ENCODE peak calls at places on chromosomes 2 and 18, in four cellular contexts. One of them, this sample, is unnamed.
A peak's percentile ranks its signal among the peaks of the same experiment; 100 is the strongest.

GRCh38 chr2:233979748-233980147 is 62.6 kb downstream of the TRPM8 start:
- DNase-seq in coronary artery: no peak
- DNase-seq in SW 1271: peak; percentile 4
- DNase-seq in upper lobe of right lung: no peak
- DNase-seq in this sample: no peak

GRCh38 chr2:199485732-199486335 is 28.1 kb upstream of the SATB2 start:
- DNase-seq in SW 1271: peak; percentile 54
- DNase-seq in coronary artery: no peak
- DNase-seq in upper lobe of right lung: no peak
- DNase-seq in this sample: peak; percentile 25

GRCh38 chr2:224142397-224143312 is 103.6 kb upstream of the SERPINE2 start:
- DNase-seq in upper lobe of right lung: no peak
- DNase-seq in coronary artery: no peak
- DNase-seq in SW 1271: no peak
- DNase-seq in this sample: no peak

GRCh38 chr2:96665083-96665569 is 22.6 kb downstream of the FER1L5 start:
- DNase-seq in SW 1271: peak; percentile 91
- DNase-seq in upper lobe of right lung: no peak
- DNase-seq in coronary artery: peak; percentile 85
- DNase-seq in this sample: no peak

GRCh38 chr2:237280235-237280634 is 133.7 kb downstream of the COL6A3 start:
- DNase-seq in upper lobe of right lung: no peak
- DNase-seq in coronary artery: no peak
- DNase-seq in SW 1271: no peak
- DNase-seq in this sample: no peak

GRCh38 chr2:215950009-215950408 is 63.3 kb downstream of the MREG start:
- DNase-seq in upper lobe of right lung: no peak
- DNase-seq in SW 1271: peak; percentile 62
- DNase-seq in coronary artery: no peak
- DNase-seq in this sample: no peak

GRCh38 chr2:173059941-173060575 is 15.6 kb upstream of the MAP3K20 start:
- DNase-seq in SW 1271: no peak
- DNase-seq in upper lobe of right lung: no peak
- DNase-seq in coronary artery: no peak
- DNase-seq in this sample: no peak

GRCh38 chr2:65710779-65711295 is 278.4 kb upstream of the SPRED2 start:
- DNase-seq in upper lobe of right lung: no peak
- DNase-seq in SW 1271: peak; percentile 19
- DNase-seq in coronary artery: no peak
- DNase-seq in this sample: no peak

GRCh38 chr18:48997985-48998831 is 47.4 kb upstream of the SMAD7 start:
- DNase-seq in SW 1271: peak; percentile 91
- DNase-seq in upper lobe of right lung: peak; percentile 83
- DNase-seq in coronary artery: peak; percentile 96
- DNase-seq in this sample: peak; percentile 85

GRCh38 chr18:58527116-58528010 is 101.5 kb downstream of the ALPK2 start:
- DNase-seq in SW 1271: no peak
- DNase-seq in upper lobe of right lung: no peak
- DNase-seq in coronary artery: no peak
- DNase-seq in this sample: no peak